ENCODE peak calls at places on chromosome 1, in four cellular contexts. A, V, K and Y are unnamed samples.

GRCh38 chr1:168084396-168085231 is 52.1 kb downstream of the GPR161 start:
- DNase-seq in A (peak; percentile 49), K (peak; percentile 64), V (peak; percentile 45), Y (peak; percentile 32)

GRCh38 chr1:115723756-115724155 is 44.8 kb downstream of the CASQ2 start:
- DNase-seq in K (no peak), A (no peak), V (no peak), Y (no peak)

GRCh38 chr1:53739109-53739681 is at the start of gene GLIS1:
- DNase-seq in V (peak; percentile 91), A (peak; percentile 85), K (peak; percentile 91), Y (peak; percentile 81)

GRCh38 chr1:216953495-216953894 is 230.3 kb upstream of the ESRRG start:
- DNase-seq in A (no peak), K (no peak), V (no peak), Y (no peak)

GRCh38 chr1:193366764-193367507 is 180.5 kb upstream of the B3GALT2 start:
- DNase-seq in A (no peak), V (no peak), K (no peak), Y (no peak)

GRCh38 chr1:203368624-203369451 is 17.9 kb upstream of the FMOD start:
- DNase-seq in V (no peak), K (peak; percentile 5), A (peak; percentile 97), Y (peak; percentile 8)

GRCh38 chr1:74422379-74423155 is 89.8 kb downstream of the LRRC53 start:
- DNase-seq in K (no peak), A (no peak), V (no peak), Y (no peak)

GRCh38 chr1:58047265-58047858 is 499.2 kb downstream of the OMA1 start:
- DNase-seq in K (peak; percentile 14), V (no peak), A (peak; percentile 6), Y (peak; percentile 14)

GRCh38 chr1:117137281-117137680 is 15.7 kb upstream of the TRIM45 start:
- DNase-seq in V (no peak), A (no peak), K (no peak), Y (no peak)

GRCh38 chr1:154534263-154534844 is 24.1 kb downstream of the UBE2Q1 start:
- DNase-seq in A (peak; percentile 20), V (no peak), K (peak; percentile 75), Y (peak; percentile 39)

GRCh38 chr1:204574016-204574855 is 58.0 kb downstream of the MDM4 start:
- DNase-seq in V (no peak), A (no peak), K (no peak), Y (no peak)
- H2AFZ ChIP-seq in V (no peak overlapping the region), A (no peak overlapping the region), K (no peak overlapping the region), Y (no peak overlapping the region)

GRCh38 chr1:47675047-47675675 is 237.3 kb downstream of the FOXD2 start:
- DNase-seq in V (no peak), K (no peak), A (no peak), Y (no peak)
- H2AFZ ChIP-seq in V (no peak overlapping the region), K (no peak overlapping the region), A (no peak overlapping the region), Y (no peak overlapping the region)

GRCh38 chr1:23451452-23451851 is 26.9 kb upstream of the TCEA3 start:
- DNase-seq in K (no peak), V (no peak), A (no peak), Y (no peak)
- H2AFZ ChIP-seq in K (no peak overlapping the region), V (no peak overlapping the region), A (no peak overlapping the region), Y (no peak overlapping the region)

DNA sequence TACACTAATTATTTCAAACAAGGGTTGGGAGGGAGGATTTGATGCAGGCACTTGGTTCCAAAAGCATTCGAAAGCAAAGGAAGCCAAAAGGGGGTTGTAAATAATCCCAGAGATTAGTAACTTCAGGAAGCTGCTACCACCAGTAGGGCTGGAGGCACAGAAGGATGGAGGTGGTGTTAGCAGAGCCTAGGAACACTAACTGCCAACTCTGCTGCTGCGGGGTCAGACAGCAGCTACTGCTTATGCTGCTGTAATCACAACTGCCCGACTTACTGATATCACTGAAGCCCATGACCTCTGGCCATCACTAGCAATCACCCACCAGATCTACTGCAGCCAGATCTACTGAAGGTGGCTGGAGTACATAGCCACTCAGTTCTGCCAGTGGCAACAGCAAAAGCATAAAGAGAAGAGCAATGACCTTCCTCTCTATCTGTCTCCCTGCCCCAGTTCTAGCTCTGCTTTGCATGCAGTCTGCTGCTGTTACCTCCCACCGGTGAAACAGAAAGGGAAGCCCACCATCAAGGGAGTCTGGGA is 408.5 kb downstream of the PLPP3 start:
- DNase-seq in V (no peak), K (no peak), A (no peak), Y (no peak)
- H2AFZ ChIP-seq in V (peak overlapping the region; percentile 42), K (no peak overlapping the region), A (no peak overlapping the region), Y (no peak overlapping the region)

GRCh38 chr1:207311888-207312603 is 9.4 kb upstream of the CD55 start:
- DNase-seq in A (no peak), V (no peak), K (no peak), Y (no peak)

GRCh38 chr1:207308451-207309190 is 12.9 kb upstream of the CD55 start:
- DNase-seq in A (no peak), K (no peak), V (no peak), Y (no peak)

GRCh38 chr1:207306603-207307002 is 14.9 kb upstream of the CD55 start:
- DNase-seq in K (no peak), V (no peak), A (no peak), Y (no peak)

GRCh38 chr1:207312604-207312920 is 8.9 kb upstream of the CD55 start:
- DNase-seq in V (no peak), A (no peak), K (no peak), Y (no peak)

GRCh38 chr1:207309775-207310273 is 11.7 kb upstream of the CD55 start:
- DNase-seq in K (no peak), V (no peak), A (peak; percentile 37), Y (peak; percentile 81)
- H2AFZ ChIP-seq in K (peak overlapping the region; percentile 15), V (no peak overlapping the region), A (peak overlapping the region; percentile 70), Y (peak overlapping the region; percentile 37)